ENCODE peak calls at places on chromosome 13, in five cellular contexts. M, T, U, L and E are unnamed samples.

GRCh38 chr13:99258210-99258860 is at the start of gene GPR18:
- DNase-seq in M (no peak), T (no peak), U (peak), L (no peak), E (no peak)

GRCh38 chr13:88824218-88824617 is 1153.0 kb downstream of the SLITRK5 start:
- DNase-seq in M (no peak), T (no peak), U (no peak), L (no peak), E (no peak)

GRCh38 chr13:44116562-44117315 is 237.0 kb downstream of the LACC1 start:
- DNase-seq in M (no peak), T (no peak), U (peak), L (peak), E (no peak)

GRCh38 chr13:33904431-33904830 is 86.5 kb downstream of the RFC3 start:
- DNase-seq in M (no peak), T (no peak), U (no peak), L (no peak), E (no peak)

GRCh38 chr13:37869756-37870488 is at the start of gene TRPC4:
- DNase-seq in M (peak), T (peak), U (peak), L (no peak), E (no peak)

GRCh38 chr13:53112522-53112921 is 83.9 kb downstream of the OLFM4 start:
- DNase-seq in M (no peak), T (no peak), U (no peak), L (no peak), E (no peak)

GRCh38 chr13:113091891-113092775 is 13.5 kb upstream of the F7 start:
- DNase-seq in M (no peak), T (peak), U (no peak), L (no peak), E (no peak)

GRCh38 chr13:112977091-112977490 is 8.1 kb downstream of the MCF2L start:
- DNase-seq in M (no peak), T (no peak), U (no peak), L (no peak), E (no peak)

GRCh38 chr13:38308736-38309135 is 40.9 kb upstream of the UFM1 start:
- DNase-seq in M (peak), T (no peak), U (peak), L (peak), E (no peak)

GRCh38 chr13:53138369-53139036 is 109.9 kb downstream of the OLFM4 start:
- DNase-seq in M (peak), T (peak), U (peak), L (peak), E (no peak)

GRCh38 chr13:92739306-92739818 is 487.2 kb upstream of the GPC6 start:
- DNase-seq in M (no peak), T (no peak), U (peak), L (no peak), E (no peak)

GRCh38 chr13:19927117-19927734 is 31.3 kb upstream of the ZMYM2 start:
- DNase-seq in M (peak), T (no peak), U (peak), L (no peak), E (no peak)

GRCh38 chr13:100566543-100566942 is 22.0 kb downstream of the GGACT start:
- DNase-seq in M (no peak), T (no peak), U (no peak), L (no peak), E (no peak)

GRCh38 chr13:69935043-69935442 is 172.6 kb upstream of the ATXN8OS start:
- DNase-seq in M (no peak), T (no peak), U (no peak), L (no peak), E (no peak)

GRCh38 chr13:106471957-106472543 is 63.4 kb downstream of the EFNB2 start:
- DNase-seq in M (peak), T (peak), U (peak), L (peak), E (no peak)

GRCh38 chr13:100573121-100573520 is 15.5 kb downstream of the GGACT start:
- DNase-seq in M (peak), T (peak), U (peak), L (peak), E (peak)

GRCh38 chr13:112119192-112120030 is 52.5 kb downstream of the SOX1 start:
- DNase-seq in M (no peak), T (no peak), U (no peak), L (no peak), E (no peak)

GRCh38 chr13:85567909-85568308 is 231.3 kb downstream of the SLITRK6 start:
- DNase-seq in M (no peak), T (no peak), U (no peak), L (no peak), E (no peak)